ENCODE peak calls at places on chromosomes 6 and 20, in six cellular contexts. One of them, this sample, is unnamed. For H3K4me1, the result is how much of the 10 kb centered on the place peaks cover.

GRCh38 chr6:155130161-155130853 is 133.5 kb upstream of the CLDN20 start:
- DNase-seq in neural progenitor cell: no peak
- DNase-seq in hepatocyte: no peak
- DNase-seq in MM.1S: no peak
- DNase-seq in HCT116: no peak
- DNase-seq in GM23338: no peak
- DNase-seq in this sample: no peak

GRCh38 chr6:16619017-16619416 is 142.2 kb downstream of the ATXN1 start:
- DNase-seq in neural progenitor cell: no peak
- DNase-seq in hepatocyte: no peak
- DNase-seq in MM.1S: no peak
- DNase-seq in HCT116: no peak
- DNase-seq in GM23338: no peak
- DNase-seq in this sample: no peak

GRCh38 chr6:31738048-31738979 is 1.5 kb upstream of the MSH5 start:
- DNase-seq in neural progenitor cell: no peak
- DNase-seq in hepatocyte: peak
- DNase-seq in MM.1S: peak
- DNase-seq in HCT116: no peak
- DNase-seq in GM23338: peak
- DNase-seq in this sample: peak

GRCh38 chr6:1525364-1526038 is 84.2 kb upstream of the FOXC1 start:
- DNase-seq in neural progenitor cell: no peak
- DNase-seq in hepatocyte: no peak
- DNase-seq in MM.1S: no peak
- DNase-seq in HCT116: no peak
- DNase-seq in GM23338: no peak
- DNase-seq in this sample: no peak

GRCh38 chr6:104705095-104705707 is 154.5 kb downstream of the HACE1 start:
- DNase-seq in neural progenitor cell: no peak
- DNase-seq in hepatocyte: no peak
- DNase-seq in MM.1S: peak
- DNase-seq in HCT116: no peak
- DNase-seq in GM23338: no peak
- DNase-seq in this sample: peak

GRCh38 chr6:166955121-166955864 is 1.1 kb downstream of the RNASET2 start:
- DNase-seq in neural progenitor cell: peak
- DNase-seq in hepatocyte: no peak
- DNase-seq in MM.1S: no peak
- DNase-seq in HCT116: no peak
- DNase-seq in GM23338: peak
- DNase-seq in this sample: peak

GRCh38 chr6:53020005-53020744 is 25.1 kb upstream of the GSTA4 start:
- DNase-seq in neural progenitor cell: no peak
- DNase-seq in hepatocyte: no peak
- DNase-seq in MM.1S: no peak
- DNase-seq in HCT116: no peak
- DNase-seq in GM23338: no peak
- DNase-seq in this sample: no peak

GRCh38 chr20:59157961-59158541 is 5.6 kb upstream of the ZNF831 start:
- DNase-seq in neural progenitor cell: peak
- DNase-seq in hepatocyte: no peak
- DNase-seq in MM.1S: no peak
- DNase-seq in HCT116: no peak
- DNase-seq in GM23338: peak
- DNase-seq in this sample: no peak

GRCh38 chr20:35216541-35216940 is 9.9 kb upstream of the MMP24 start:
- DNase-seq in neural progenitor cell: no peak
- DNase-seq in hepatocyte: no peak
- DNase-seq in MM.1S: no peak
- DNase-seq in HCT116: no peak
- DNase-seq in GM23338: no peak
- DNase-seq in this sample: no peak

GRCh38 chr6:1545654-1546053 is 64.1 kb upstream of the FOXC1 start:
- DNase-seq in neural progenitor cell: no peak
- DNase-seq in hepatocyte: no peak
- DNase-seq in MM.1S: no peak
- DNase-seq in HCT116: no peak
- DNase-seq in GM23338: no peak
- DNase-seq in this sample: no peak

GRCh38 chr20:18638768-18639167 is 50.9 kb downstream of the DTD1 start:
- DNase-seq in neural progenitor cell: no peak
- DNase-seq in hepatocyte: no peak
- DNase-seq in MM.1S: no peak
- DNase-seq in HCT116: no peak
- DNase-seq in GM23338: no peak
- DNase-seq in this sample: no peak

GRCh38 chr6:136822051-136822378 is 377 bp upstream of the PEX7 start:
- DNase-seq in neural progenitor cell: peak
- DNase-seq in hepatocyte: peak
- DNase-seq in MM.1S: no peak
- DNase-seq in HCT116: no peak
- DNase-seq in GM23338: no peak
- DNase-seq in this sample: peak

GRCh38 chr20:59094576-59094975 is 52.0 kb upstream of the PRELID3B start:
- DNase-seq in neural progenitor cell: peak
- DNase-seq in hepatocyte: no peak
- DNase-seq in MM.1S: no peak
- DNase-seq in HCT116: no peak
- DNase-seq in GM23338: peak
- DNase-seq in this sample: no peak

GRCh38 chr6:34731393-34732060 is 25.8 kb upstream of the SNRPC start:
- DNase-seq in neural progenitor cell: no peak
- DNase-seq in hepatocyte: no peak
- DNase-seq in MM.1S: no peak
- DNase-seq in HCT116: no peak
- DNase-seq in GM23338: no peak
- DNase-seq in this sample: no peak

DNA sequence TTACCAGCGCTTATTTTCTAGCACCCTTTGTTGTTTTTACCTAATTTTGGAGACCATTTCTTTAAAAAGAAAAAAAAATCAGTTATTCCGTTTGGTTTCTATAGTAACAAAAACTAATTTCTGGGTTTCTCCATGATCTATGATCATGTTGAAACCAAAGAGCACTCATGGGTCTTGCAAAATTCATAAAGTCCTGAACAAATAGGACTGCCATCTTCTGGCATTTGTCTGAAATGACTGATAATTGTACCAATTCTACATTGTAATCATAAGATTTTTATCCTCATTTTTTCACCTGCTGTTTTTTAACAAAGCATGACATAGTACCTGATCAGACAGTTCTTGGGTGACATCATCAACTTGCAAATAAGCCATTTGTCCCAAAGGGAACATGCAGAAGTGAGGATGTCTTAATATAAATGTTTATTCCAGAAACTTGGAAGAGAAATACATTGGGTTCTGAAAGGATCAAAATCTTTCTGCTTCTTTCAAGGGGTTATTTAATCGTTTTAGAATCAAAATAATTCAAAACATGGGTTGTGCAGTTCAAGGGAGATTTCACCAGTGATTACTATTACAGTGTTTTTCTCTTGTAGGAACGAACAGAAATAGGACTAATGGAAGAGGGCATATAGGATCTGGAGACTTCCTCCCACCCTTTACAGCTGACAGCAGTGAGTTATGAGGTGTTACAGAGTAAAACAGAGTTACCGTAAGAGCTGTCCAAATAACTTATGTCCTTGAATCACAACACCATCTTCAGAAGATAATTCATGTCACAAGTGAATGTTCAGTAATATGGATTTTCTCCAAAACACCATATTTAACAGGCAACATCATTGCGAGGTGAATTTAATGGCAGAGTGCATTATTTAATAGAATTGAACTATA is 87.1 kb upstream of the GJE1 start:
- DNase-seq in neural progenitor cell: no peak
- DNase-seq in hepatocyte: no peak
- DNase-seq in MM.1S: no peak
- DNase-seq in HCT116: peak
- DNase-seq in GM23338: no peak
- DNase-seq in this sample: no peak
- H2AFZ ChIP-seq in neural progenitor cell: peak
- H2AFZ ChIP-seq in hepatocyte: no peak
- H2AFZ ChIP-seq in MM.1S: no peak
- H2AFZ ChIP-seq in HCT116: peak
- H2AFZ ChIP-seq in GM23338: no peak
- H2AFZ ChIP-seq in this sample: no peak

DNA sequence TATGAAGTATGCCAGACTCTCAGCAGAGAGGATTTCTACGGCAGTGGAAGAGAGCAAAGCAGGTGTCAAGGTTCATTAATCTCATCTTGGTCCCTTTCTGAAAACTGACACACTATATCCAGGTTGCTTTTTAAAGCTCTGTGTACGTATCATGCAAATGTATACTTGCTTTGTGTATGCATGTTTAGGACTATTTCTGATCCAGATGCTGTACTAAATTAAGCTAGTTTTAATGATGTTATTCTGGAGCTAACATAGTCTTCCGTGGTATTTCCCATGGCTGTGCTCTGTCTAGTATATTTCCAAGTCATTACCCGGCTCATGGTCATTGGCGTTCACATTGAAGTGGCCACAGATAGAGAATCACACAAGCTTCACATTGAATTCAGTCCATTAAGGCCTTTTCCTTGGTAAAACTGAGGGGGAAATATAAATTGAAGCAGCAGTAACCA is 59.1 kb upstream of the SNX9 start:
- DNase-seq in neural progenitor cell: no peak
- DNase-seq in hepatocyte: no peak
- DNase-seq in MM.1S: peak
- DNase-seq in HCT116: no peak
- DNase-seq in GM23338: no peak
- DNase-seq in this sample: peak
- H3K4me1 ChIP-seq in neural progenitor cell: under half
- H3K4me1 ChIP-seq in hepatocyte: under half
- H3K4me1 ChIP-seq in MM.1S: under half
- H3K4me1 ChIP-seq in HCT116: under half
- H3K4me1 ChIP-seq in GM23338: under half
- H3K4me1 ChIP-seq in this sample: half or more

DNA sequence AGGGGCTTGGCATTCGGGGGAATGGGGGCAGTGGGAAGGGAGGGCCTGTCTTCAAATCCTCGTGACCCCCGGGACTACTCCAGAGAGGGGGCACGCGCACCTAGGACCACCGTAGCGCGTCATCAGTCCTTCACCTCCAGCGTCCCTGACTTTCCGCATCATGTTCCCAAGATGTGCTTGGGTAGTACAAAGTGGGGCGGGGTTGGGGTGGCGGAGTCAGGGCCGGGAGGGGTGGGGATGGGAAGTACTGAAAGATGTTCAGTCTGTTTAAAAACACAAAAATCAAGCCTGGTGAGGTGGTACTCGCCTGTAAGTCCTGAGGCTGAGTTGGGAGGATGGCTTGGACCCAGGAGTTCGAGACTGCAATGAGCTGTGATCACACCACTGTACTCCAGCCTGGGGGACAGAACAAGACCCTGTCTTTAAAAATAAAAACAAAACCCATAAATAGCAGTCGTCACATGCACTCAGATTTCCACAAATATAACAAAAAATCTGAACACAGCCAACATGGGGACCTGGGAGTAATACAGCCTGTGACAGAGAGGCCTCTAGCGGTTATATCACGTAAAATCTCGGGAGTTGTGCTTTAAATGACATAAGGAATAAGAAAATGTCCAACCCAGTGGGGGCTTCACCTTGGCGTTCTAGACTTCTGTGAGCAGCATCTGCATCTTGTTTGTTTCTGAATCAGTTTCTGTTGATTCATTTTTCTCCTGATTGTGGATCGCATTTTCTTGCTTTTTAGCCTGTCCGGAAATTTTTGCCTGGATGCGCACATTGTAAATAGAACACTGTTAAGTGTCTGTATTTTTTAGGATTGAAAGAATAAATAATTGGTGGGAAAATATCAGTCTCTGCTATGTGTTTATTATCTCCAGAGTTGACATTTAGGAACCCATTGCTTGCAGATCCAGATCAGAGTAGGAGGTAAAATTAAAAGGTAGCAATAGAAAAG is 698 bp upstream of the LRP11 start:
- DNase-seq in neural progenitor cell: peak
- DNase-seq in hepatocyte: peak
- DNase-seq in MM.1S: peak
- DNase-seq in HCT116: no peak
- DNase-seq in GM23338: peak
- DNase-seq in this sample: peak
- TF ChIP-seq EZH2phosphoT487 in neural progenitor cell: no peak
- TF ChIP-seq EZH2phosphoT487 in hepatocyte: no peak
- TF ChIP-seq EZH2phosphoT487 in MM.1S: no peak
- TF ChIP-seq EZH2phosphoT487 in HCT116: no peak
- TF ChIP-seq EZH2phosphoT487 in GM23338: no peak
- TF ChIP-seq EZH2phosphoT487 in this sample: no peak

DNA sequence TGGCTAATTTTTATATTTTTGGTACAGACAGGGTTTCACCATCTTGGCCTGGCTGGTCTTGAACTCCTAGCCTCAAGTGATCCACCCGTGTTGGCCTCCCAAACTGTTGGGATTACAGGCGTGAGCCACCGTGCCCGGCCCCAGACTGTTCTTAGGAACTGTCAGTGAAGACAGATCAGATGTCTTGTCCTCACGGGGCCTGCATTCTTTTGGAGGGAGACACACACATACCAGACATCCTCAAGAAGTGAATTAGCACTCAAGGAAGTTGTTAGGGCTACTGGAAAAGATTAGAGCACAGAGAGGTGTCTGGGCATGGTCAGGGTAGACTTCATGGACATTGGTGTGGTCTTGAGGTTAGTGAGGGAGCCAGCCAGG is 10.3 kb upstream of the LPIN3 start:
- DNase-seq in neural progenitor cell: no peak
- DNase-seq in hepatocyte: no peak
- DNase-seq in MM.1S: no peak
- DNase-seq in HCT116: no peak
- DNase-seq in GM23338: no peak
- DNase-seq in this sample: no peak
- H2AFZ ChIP-seq in neural progenitor cell: no peak
- H2AFZ ChIP-seq in hepatocyte: no peak
- H2AFZ ChIP-seq in MM.1S: peak
- H2AFZ ChIP-seq in HCT116: peak
- H2AFZ ChIP-seq in GM23338: no peak
- H2AFZ ChIP-seq in this sample: no peak

GRCh38 chr6:148395583-148396101 is 53.0 kb downstream of the SASH1 start:
- DNase-seq in neural progenitor cell: no peak
- DNase-seq in hepatocyte: no peak
- DNase-seq in MM.1S: no peak
- DNase-seq in HCT116: no peak
- DNase-seq in GM23338: no peak
- DNase-seq in this sample: no peak
- H3K4me1 ChIP-seq in neural progenitor cell: under half
- H3K4me1 ChIP-seq in hepatocyte: under half
- H3K4me1 ChIP-seq in MM.1S: under half
- H3K4me1 ChIP-seq in HCT116: under half
- H3K4me1 ChIP-seq in GM23338: under half
- H3K4me1 ChIP-seq in this sample: under half

DNA sequence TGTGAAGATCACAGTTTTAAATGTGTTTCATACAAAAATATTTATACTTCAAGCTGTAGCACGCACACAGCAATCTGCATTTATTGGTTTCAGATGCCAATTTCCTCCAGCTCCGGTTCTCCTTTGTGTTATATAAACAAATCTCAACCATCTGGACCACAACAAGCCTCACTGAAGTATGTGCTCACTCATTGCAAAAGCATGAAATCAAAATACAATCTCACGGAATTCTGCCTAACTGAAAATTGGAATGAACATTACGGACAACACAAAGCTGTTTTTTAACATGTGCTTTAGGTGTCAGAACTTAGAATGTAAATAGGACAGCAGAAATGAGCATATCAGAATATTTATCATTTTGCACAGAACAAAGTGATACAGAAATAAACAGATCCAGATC is 38.0 kb downstream of the RCAN2 start:
- DNase-seq in neural progenitor cell: no peak
- DNase-seq in hepatocyte: no peak
- DNase-seq in MM.1S: no peak
- DNase-seq in HCT116: no peak
- DNase-seq in GM23338: no peak
- DNase-seq in this sample: no peak
- TF ChIP-seq EZH2phosphoT487 in neural progenitor cell: no peak
- TF ChIP-seq EZH2phosphoT487 in hepatocyte: no peak
- TF ChIP-seq EZH2phosphoT487 in MM.1S: no peak
- TF ChIP-seq EZH2phosphoT487 in HCT116: no peak
- TF ChIP-seq EZH2phosphoT487 in GM23338: no peak
- TF ChIP-seq EZH2phosphoT487 in this sample: no peak